ENCODE peak calls at places on chromosome X, in seven cellular contexts. G is AG10803; W is hippocampal formation; Q is HT1080; L is A549; Z is activated CD8-positive, alpha-beta memory T cell treated with anti-CD3 and anti-CD28 coated beads for 1 hour; Y is T-helper 1 cell. C is an unnamed sample.

GRCh38 chrX:155880586-155881157 is 473 bp upstream of the VAMP7 start:
- DNase-seq in G (no peak), W (no peak), Q (no peak), L (no peak), Z (no peak), Y (no peak), C (peak)

GRCh38 chrX:119692241-119693031 is 532 bp downstream of the SEPTIN6 start:
- DNase-seq in G (peak), W (no peak), Q (peak), L (peak), Z (peak), Y (peak), C (peak)

GRCh38 chrX:149145845-149146285 is 359.2 kb downstream of the IDS start:
- DNase-seq in G (no peak), W (no peak), Q (peak), L (no peak), Z (no peak), Y (no peak), C (no peak)

GRCh38 chrX:110412971-110413726 is 54.5 kb downstream of the RTL9 start:
- DNase-seq in G (no peak), W (peak), Q (peak), L (peak), Z (peak), Y (peak), C (peak)

GRCh38 chrX:107599371-107599970 is 28.8 kb upstream of the PRPS1 start:
- DNase-seq in G (no peak), W (no peak), Q (no peak), L (no peak), Z (no peak), Y (no peak), C (no peak)

GRCh38 chrX:130775849-130776248 is 127.2 kb downstream of the ENOX2 start:
- DNase-seq in G (no peak), W (no peak), Q (no peak), L (no peak), Z (no peak), Y (no peak), C (no peak)

GRCh38 chrX:27600686-27601085 is 10.5 kb downstream of the DCAF8L2 start:
- DNase-seq in G (no peak), W (no peak), Q (peak), L (no peak), Z (no peak), Y (no peak), C (no peak)

GRCh38 chrX:150546711-150547153 is 21.7 kb upstream of the MTM1 start:
- DNase-seq in G (no peak), W (no peak), Q (no peak), L (no peak), Z (no peak), Y (peak), C (no peak)

GRCh38 chrX:17453791-17454190 is 78.8 kb downstream of the NHS start:
- DNase-seq in G (peak), W (no peak), Q (no peak), L (no peak), Z (no peak), Y (no peak), C (no peak)

GRCh38 chrX:34918856-34919255 is 23.7 kb upstream of the FAM47B start:
- DNase-seq in G (peak), W (no peak), Q (peak), L (peak), Z (no peak), Y (no peak), C (peak)

GRCh38 chrX:15384304-15384703 is at the start of gene VEGFD:
- DNase-seq in G (peak), W (no peak), Q (no peak), L (no peak), Z (no peak), Y (no peak), C (no peak)

GRCh38 chrX:154526901-154527675 is 11.1 kb upstream of the FAM3A start:
- DNase-seq in G (peak), W (peak), Q (peak), L (no peak), Z (no peak), Y (peak), C (peak)

C was measured in EL.